ENCODE peak calls at places on chromosome 14, in nine cellular contexts. One of them, this sample, is unnamed.

GRCh38 chr14:68623828-68624227 is 169.0 kb downstream of the ZFP36L1 start:
- DNase-seq in A549: no peak
- DNase-seq in CD8-positive, alpha-beta T cell: no peak
- DNase-seq in astrocyte: no peak
- DNase-seq in lower lobe of right lung: no peak
- DNase-seq in MM.1S: no peak
- DNase-seq in fibroblast of lung: no peak
- DNase-seq in heart right ventricle: no peak
- DNase-seq in endothelial cell of umbilical vein: no peak
- DNase-seq in this sample: no peak

GRCh38 chr14:88359500-88359899 is 26.0 kb upstream of the SPATA7 start:
- DNase-seq in A549: no peak
- DNase-seq in CD8-positive, alpha-beta T cell: no peak
- DNase-seq in astrocyte: no peak
- DNase-seq in lower lobe of right lung: no peak
- DNase-seq in MM.1S: no peak
- DNase-seq in fibroblast of lung: no peak
- DNase-seq in heart right ventricle: no peak
- DNase-seq in endothelial cell of umbilical vein: no peak
- DNase-seq in this sample: no peak

GRCh38 chr14:45249847-45250575 is 3.0 kb downstream of the MIS18BP1 start:
- DNase-seq in A549: no peak
- DNase-seq in CD8-positive, alpha-beta T cell: no peak
- DNase-seq in astrocyte: peak
- DNase-seq in lower lobe of right lung: no peak
- DNase-seq in MM.1S: peak
- DNase-seq in fibroblast of lung: peak
- DNase-seq in heart right ventricle: no peak
- DNase-seq in endothelial cell of umbilical vein: peak
- DNase-seq in this sample: peak

GRCh38 chr14:77228056-77228455 is 43.0 kb downstream of the NGB start:
- DNase-seq in A549: no peak
- DNase-seq in CD8-positive, alpha-beta T cell: no peak
- DNase-seq in astrocyte: no peak
- DNase-seq in lower lobe of right lung: no peak
- DNase-seq in MM.1S: no peak
- DNase-seq in fibroblast of lung: no peak
- DNase-seq in heart right ventricle: no peak
- DNase-seq in endothelial cell of umbilical vein: no peak
- DNase-seq in this sample: no peak

GRCh38 chr14:90721619-90722305 is 94.5 kb downstream of the TTC7B start:
- DNase-seq in A549: no peak
- DNase-seq in CD8-positive, alpha-beta T cell: no peak
- DNase-seq in astrocyte: peak
- DNase-seq in lower lobe of right lung: no peak
- DNase-seq in MM.1S: no peak
- DNase-seq in fibroblast of lung: peak
- DNase-seq in heart right ventricle: no peak
- DNase-seq in endothelial cell of umbilical vein: no peak
- DNase-seq in this sample: no peak

GRCh38 chr14:104750658-104751057 is 2.3 kb upstream of the SIVA1 start:
- DNase-seq in A549: no peak
- DNase-seq in CD8-positive, alpha-beta T cell: no peak
- DNase-seq in astrocyte: no peak
- DNase-seq in lower lobe of right lung: no peak
- DNase-seq in MM.1S: no peak
- DNase-seq in fibroblast of lung: no peak
- DNase-seq in heart right ventricle: no peak
- DNase-seq in endothelial cell of umbilical vein: no peak
- DNase-seq in this sample: no peak

GRCh38 chr14:72462041-72462440 is 431.9 kb downstream of the DPF3 start:
- DNase-seq in A549: no peak
- DNase-seq in CD8-positive, alpha-beta T cell: no peak
- DNase-seq in astrocyte: no peak
- DNase-seq in lower lobe of right lung: no peak
- DNase-seq in MM.1S: no peak
- DNase-seq in fibroblast of lung: no peak
- DNase-seq in heart right ventricle: no peak
- DNase-seq in endothelial cell of umbilical vein: no peak
- DNase-seq in this sample: no peak

GRCh38 chr14:38145142-38145541 is 62.6 kb upstream of the SSTR1 start:
- DNase-seq in A549: no peak
- DNase-seq in CD8-positive, alpha-beta T cell: no peak
- DNase-seq in astrocyte: no peak
- DNase-seq in lower lobe of right lung: no peak
- DNase-seq in MM.1S: no peak
- DNase-seq in fibroblast of lung: no peak
- DNase-seq in heart right ventricle: no peak
- DNase-seq in endothelial cell of umbilical vein: no peak
- DNase-seq in this sample: no peak

GRCh38 chr14:99146991-99147740 is 124.8 kb downstream of the BCL11B start:
- DNase-seq in A549: no peak
- DNase-seq in CD8-positive, alpha-beta T cell: no peak
- DNase-seq in astrocyte: no peak
- DNase-seq in lower lobe of right lung: no peak
- DNase-seq in MM.1S: no peak
- DNase-seq in fibroblast of lung: no peak
- DNase-seq in heart right ventricle: no peak
- DNase-seq in endothelial cell of umbilical vein: no peak
- DNase-seq in this sample: no peak

GRCh38 chr14:71243697-71244096 is 336.4 kb downstream of the PCNX1 start:
- DNase-seq in A549: no peak
- DNase-seq in CD8-positive, alpha-beta T cell: no peak
- DNase-seq in astrocyte: peak
- DNase-seq in lower lobe of right lung: no peak
- DNase-seq in MM.1S: no peak
- DNase-seq in fibroblast of lung: no peak
- DNase-seq in heart right ventricle: no peak
- DNase-seq in endothelial cell of umbilical vein: no peak
- DNase-seq in this sample: peak

GRCh38 chr14:100589760-100590469 is 2.7 kb upstream of the BEGAIN start:
- DNase-seq in A549: no peak
- DNase-seq in CD8-positive, alpha-beta T cell: no peak
- DNase-seq in astrocyte: no peak
- DNase-seq in lower lobe of right lung: peak
- DNase-seq in MM.1S: no peak
- DNase-seq in fibroblast of lung: no peak
- DNase-seq in heart right ventricle: no peak
- DNase-seq in endothelial cell of umbilical vein: no peak
- DNase-seq in this sample: no peak

GRCh38 chr14:54564071-54564798 is 2.7 kb upstream of the SAMD4A start:
- DNase-seq in A549: peak
- DNase-seq in CD8-positive, alpha-beta T cell: no peak
- DNase-seq in astrocyte: peak
- DNase-seq in lower lobe of right lung: no peak
- DNase-seq in MM.1S: peak
- DNase-seq in fibroblast of lung: peak
- DNase-seq in heart right ventricle: no peak
- DNase-seq in endothelial cell of umbilical vein: peak
- DNase-seq in this sample: no peak

GRCh38 chr14:102665665-102666064 is 73.2 kb downstream of the RCOR1 start:
- DNase-seq in A549: no peak
- DNase-seq in CD8-positive, alpha-beta T cell: no peak
- DNase-seq in astrocyte: no peak
- DNase-seq in lower lobe of right lung: no peak
- DNase-seq in MM.1S: no peak
- DNase-seq in fibroblast of lung: no peak
- DNase-seq in heart right ventricle: no peak
- DNase-seq in endothelial cell of umbilical vein: no peak
- DNase-seq in this sample: no peak
- H3K27ac ChIP-seq in A549: no peak
- H3K27ac ChIP-seq in CD8-positive, alpha-beta T cell: no peak
- H3K27ac ChIP-seq in astrocyte: no peak
- H3K27ac ChIP-seq in lower lobe of right lung: no peak
- H3K27ac ChIP-seq in MM.1S: no peak
- H3K27ac ChIP-seq in fibroblast of lung: no peak
- H3K27ac ChIP-seq in heart right ventricle: no peak
- H3K27ac ChIP-seq in endothelial cell of umbilical vein: no peak
- H3K27ac ChIP-seq in this sample: no peak

GRCh38 chr14:69983317-69983716 is 104.1 kb downstream of the SMOC1 start:
- DNase-seq in A549: no peak
- DNase-seq in CD8-positive, alpha-beta T cell: no peak
- DNase-seq in astrocyte: no peak
- DNase-seq in lower lobe of right lung: no peak
- DNase-seq in MM.1S: no peak
- DNase-seq in fibroblast of lung: no peak
- DNase-seq in heart right ventricle: no peak
- DNase-seq in endothelial cell of umbilical vein: no peak
- DNase-seq in this sample: no peak
- H3K4me3 ChIP-seq in A549: no peak
- H3K4me3 ChIP-seq in CD8-positive, alpha-beta T cell: no peak
- H3K4me3 ChIP-seq in astrocyte: no peak
- H3K4me3 ChIP-seq in lower lobe of right lung: no peak
- H3K4me3 ChIP-seq in MM.1S: no peak
- H3K4me3 ChIP-seq in fibroblast of lung: no peak
- H3K4me3 ChIP-seq in heart right ventricle: no peak
- H3K4me3 ChIP-seq in endothelial cell of umbilical vein: no peak
- H3K4me3 ChIP-seq in this sample: no peak

GRCh38 chr14:32258574-32258973 is 55.5 kb upstream of the RNU6-8 start:
- DNase-seq in A549: no peak
- DNase-seq in CD8-positive, alpha-beta T cell: no peak
- DNase-seq in astrocyte: no peak
- DNase-seq in lower lobe of right lung: no peak
- DNase-seq in MM.1S: no peak
- DNase-seq in fibroblast of lung: no peak
- DNase-seq in heart right ventricle: no peak
- DNase-seq in endothelial cell of umbilical vein: no peak
- DNase-seq in this sample: no peak

GRCh38 chr14:32254952-32255679 is 52.0 kb upstream of the RNU6-8 start:
- DNase-seq in A549: peak
- DNase-seq in CD8-positive, alpha-beta T cell: peak
- DNase-seq in astrocyte: peak
- DNase-seq in lower lobe of right lung: no peak
- DNase-seq in MM.1S: peak
- DNase-seq in fibroblast of lung: peak
- DNase-seq in heart right ventricle: peak
- DNase-seq in endothelial cell of umbilical vein: peak
- DNase-seq in this sample: peak

GRCh38 chr14:32259368-32260013 is 56.4 kb upstream of the RNU6-8 start:
- DNase-seq in A549: peak
- DNase-seq in CD8-positive, alpha-beta T cell: no peak
- DNase-seq in astrocyte: peak
- DNase-seq in lower lobe of right lung: no peak
- DNase-seq in MM.1S: peak
- DNase-seq in fibroblast of lung: peak
- DNase-seq in heart right ventricle: no peak
- DNase-seq in endothelial cell of umbilical vein: peak
- DNase-seq in this sample: peak

GRCh38 chr14:32256606-32257005 is 53.5 kb upstream of the RNU6-8 start:
- DNase-seq in A549: no peak
- DNase-seq in CD8-positive, alpha-beta T cell: no peak
- DNase-seq in astrocyte: no peak
- DNase-seq in lower lobe of right lung: no peak
- DNase-seq in MM.1S: no peak
- DNase-seq in fibroblast of lung: peak
- DNase-seq in heart right ventricle: no peak
- DNase-seq in endothelial cell of umbilical vein: no peak
- DNase-seq in this sample: peak

GRCh38 chr14:32255855-32256254 is 52.8 kb upstream of the RNU6-8 start:
- DNase-seq in A549: no peak
- DNase-seq in CD8-positive, alpha-beta T cell: no peak
- DNase-seq in astrocyte: no peak
- DNase-seq in lower lobe of right lung: no peak
- DNase-seq in MM.1S: no peak
- DNase-seq in fibroblast of lung: no peak
- DNase-seq in heart right ventricle: no peak
- DNase-seq in endothelial cell of umbilical vein: no peak
- DNase-seq in this sample: no peak
- H3K27ac ChIP-seq in A549: peak
- H3K27ac ChIP-seq in CD8-positive, alpha-beta T cell: no peak
- H3K27ac ChIP-seq in astrocyte: no peak
- H3K27ac ChIP-seq in lower lobe of right lung: no peak
- H3K27ac ChIP-seq in MM.1S: no peak
- H3K27ac ChIP-seq in fibroblast of lung: no peak
- H3K27ac ChIP-seq in heart right ventricle: peak
- H3K27ac ChIP-seq in endothelial cell of umbilical vein: no peak
- H3K27ac ChIP-seq in this sample: no peak

GRCh38 chr14:36662543-36663403 is 1.1 kb downstream of the PAX9 start:
- DNase-seq in A549: peak
- DNase-seq in CD8-positive, alpha-beta T cell: no peak
- DNase-seq in astrocyte: no peak
- DNase-seq in lower lobe of right lung: no peak
- DNase-seq in MM.1S: no peak
- DNase-seq in fibroblast of lung: no peak
- DNase-seq in heart right ventricle: no peak
- DNase-seq in endothelial cell of umbilical vein: no peak
- DNase-seq in this sample: no peak

GRCh38 chr14:36662258-36662542 is 540 bp downstream of the PAX9 start:
- DNase-seq in A549: no peak
- DNase-seq in CD8-positive, alpha-beta T cell: no peak
- DNase-seq in astrocyte: no peak
- DNase-seq in lower lobe of right lung: no peak
- DNase-seq in MM.1S: no peak
- DNase-seq in fibroblast of lung: no peak
- DNase-seq in heart right ventricle: no peak
- DNase-seq in endothelial cell of umbilical vein: no peak
- DNase-seq in this sample: no peak

GRCh38 chr14:36660736-36661505 is 739 bp upstream of the PAX9 start:
- DNase-seq in A549: no peak
- DNase-seq in CD8-positive, alpha-beta T cell: no peak
- DNase-seq in astrocyte: no peak
- DNase-seq in lower lobe of right lung: no peak
- DNase-seq in MM.1S: peak
- DNase-seq in fibroblast of lung: no peak
- DNase-seq in heart right ventricle: no peak
- DNase-seq in endothelial cell of umbilical vein: no peak
- DNase-seq in this sample: no peak

GRCh38 chr14:36659822-36660735 is 1.6 kb upstream of the PAX9 start:
- DNase-seq in A549: no peak
- DNase-seq in CD8-positive, alpha-beta T cell: no peak
- DNase-seq in astrocyte: no peak
- DNase-seq in lower lobe of right lung: no peak
- DNase-seq in MM.1S: no peak
- DNase-seq in fibroblast of lung: no peak
- DNase-seq in heart right ventricle: no peak
- DNase-seq in endothelial cell of umbilical vein: no peak
- DNase-seq in this sample: no peak

DNA sequence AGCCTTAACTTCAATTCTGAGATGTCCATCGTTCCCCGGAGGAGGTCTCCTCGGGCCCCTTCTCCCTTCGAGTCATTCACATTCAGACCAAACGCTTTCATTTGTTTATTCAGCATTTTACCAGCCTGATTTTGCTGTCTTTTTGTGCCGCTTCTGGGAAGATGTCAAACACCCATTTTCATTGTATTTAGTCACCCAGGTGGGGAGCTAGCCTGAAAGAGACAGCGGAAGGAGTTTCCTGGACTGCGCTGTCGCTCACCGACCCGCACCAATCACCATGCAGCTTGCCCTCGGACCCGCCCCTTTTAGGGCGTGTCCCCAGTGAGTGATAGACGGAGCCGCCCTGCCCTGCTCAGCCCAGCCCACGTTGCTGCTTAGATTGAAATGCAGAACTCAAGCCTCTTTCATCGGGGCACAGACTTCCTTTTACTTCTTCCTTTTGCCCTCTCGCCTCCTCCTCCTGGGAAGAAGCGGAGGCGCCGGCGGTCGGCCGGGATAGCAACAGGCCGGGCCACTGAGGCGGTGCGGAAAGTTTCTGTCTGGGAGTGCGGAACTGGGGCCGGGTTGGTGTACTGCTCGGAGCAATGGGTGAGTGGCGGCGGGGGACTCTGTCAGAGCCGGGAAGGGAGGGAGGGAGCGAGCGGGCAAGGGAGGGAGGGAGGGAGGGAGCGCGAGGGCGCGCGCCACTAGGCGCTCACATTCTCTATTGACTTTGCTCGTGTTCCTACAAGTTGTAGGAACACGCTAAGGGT is at the start of gene PAX9:
- DNase-seq in A549: peak
- DNase-seq in CD8-positive, alpha-beta T cell: no peak
- DNase-seq in astrocyte: peak
- DNase-seq in lower lobe of right lung: peak
- DNase-seq in MM.1S: peak
- DNase-seq in fibroblast of lung: peak
- DNase-seq in heart right ventricle: no peak
- DNase-seq in endothelial cell of umbilical vein: peak
- DNase-seq in this sample: no peak
- H3K4me3 ChIP-seq in A549: peak
- H3K4me3 ChIP-seq in CD8-positive, alpha-beta T cell: peak
- H3K4me3 ChIP-seq in astrocyte: peak
- H3K4me3 ChIP-seq in lower lobe of right lung: peak
- H3K4me3 ChIP-seq in MM.1S: peak
- H3K4me3 ChIP-seq in fibroblast of lung: peak
- H3K4me3 ChIP-seq in heart right ventricle: peak
- H3K4me3 ChIP-seq in endothelial cell of umbilical vein: peak
- H3K4me3 ChIP-seq in this sample: peak

This sample was measured in AG04450.